ENCODE peak calls at places on chromosomes 6 and 20, in six cellular contexts. X, J, K, M, F and B are unnamed samples.

GRCh38 chr6:152233547-152234320 is 403.4 kb downstream of the SYNE1 start:
- DNase-seq in M (no peak), K (no peak), F (no peak), J (no peak), X (peak; percentile 30), B (no peak)

GRCh38 chr20:35207950-35208611 is 18.4 kb upstream of the MMP24 start:
- DNase-seq in M (peak; percentile 87), J (peak; percentile 93), X (peak; percentile 78), K (peak; percentile 84), F (peak; percentile 95), B (peak; percentile 88)

GRCh38 chr6:149082320-149082719 is 235.2 kb upstream of the TAB2 start:
- DNase-seq in K (peak; percentile 80), X (peak; percentile 84), F (peak; percentile 95), J (peak; percentile 80), M (peak; percentile 86), B (peak; percentile 50)

GRCh38 chr6:55882731-55883595 is 7.6 kb upstream of the BMP5 start:
- DNase-seq in M (peak; percentile 94), K (peak; percentile 87), F (peak; percentile 72), J (no peak), X (no peak), B (peak; percentile 86)

GRCh38 chr6:42963855-42964605 is 3.5 kb downstream of the GNMT start:
- DNase-seq in X (peak; percentile 39), J (no peak), M (peak; percentile 45), F (no peak), K (peak; percentile 61), B (peak; percentile 38)

GRCh38 chr6:139367810-139368321 is 6.6 kb downstream of the CITED2 start:
- DNase-seq in F (no peak), K (no peak), X (no peak), M (peak; percentile 23), J (no peak), B (no peak)

GRCh38 chr6:155782320-155782730 is 326.7 kb upstream of the NOX3 start:
- DNase-seq in M (peak; percentile 96), F (no peak), K (peak; percentile 29), J (no peak), X (no peak), B (peak; percentile 72)

GRCh38 chr6:100724696-100725095 is 156.4 kb downstream of the ASCC3 start:
- DNase-seq in J (no peak), X (no peak), F (no peak), M (no peak), K (no peak), B (no peak)

GRCh38 chr20:31712112-31712553 is 10.5 kb downstream of the BCL2L1 start:
- DNase-seq in J (no peak), M (no peak), X (no peak), K (no peak), F (peak; percentile 82), B (no peak)

GRCh38 chr6:134363323-134364039 is 45.6 kb upstream of the SGK1 start:
- DNase-seq in X (no peak), K (peak; percentile 94), M (peak; percentile 76), F (peak; percentile 69), J (no peak), B (peak; percentile 86)

GRCh38 chr6:135423649-135424128 is 73.9 kb downstream of the AHI1 start:
- DNase-seq in M (peak; percentile 69), F (no peak), K (peak; percentile 56), J (no peak), X (no peak), B (peak; percentile 69)

GRCh38 chr20:59163641-59164530 is at the start of gene ZNF831:
- DNase-seq in J (no peak), X (no peak), K (no peak), F (no peak), M (no peak), B (no peak)

GRCh38 chr20:37362231-37362792 is 16.4 kb downstream of the SRC start:
- DNase-seq in J (no peak), M (no peak), K (no peak), F (no peak), X (no peak), B (no peak)

GRCh38 chr20:58028123-58028522 is 200.3 kb downstream of the ANKRD60 start:
- DNase-seq in K (no peak), X (no peak), F (peak; percentile 45), J (no peak), M (no peak), B (no peak)
- TF ChIP-seq CTCF in K (peak; percentile 10), X (no peak), F (no peak), J (no peak), M (no peak), B (peak; percentile 3)

GRCh38 chr6:7086488-7086887 is 21.3 kb upstream of the RREB1 start:
- DNase-seq in X (peak; percentile 47), M (peak; percentile 39), J (no peak), F (peak; percentile 60), K (peak; percentile 55), B (peak; percentile 36)
- H3K4me3 ChIP-seq in X (peak overlapping the region; percentile 34), M (peak overlapping the region; percentile 45), J (peak overlapping the region; percentile 20), F (peak overlapping the region; percentile 33), K (peak overlapping the region; percentile 40), B (peak overlapping the region; percentile 47)

GRCh38 chr6:5582758-5583157 is 321.4 kb downstream of the FARS2 start:
- DNase-seq in F (no peak), J (no peak), K (peak; percentile 23), X (no peak), M (no peak), B (peak; percentile 14)
- TF ChIP-seq CTCF in F (no peak), J (no peak), K (peak; percentile 27), X (no peak), M (no peak), B (no peak)

GRCh38 chr6:16725145-16725864 is 36.0 kb downstream of the ATXN1 start:
- DNase-seq in J (no peak), M (peak; percentile 81), X (no peak), K (peak; percentile 82), F (no peak), B (peak; percentile 77)
- H3K4me3 ChIP-seq in J (no peak overlapping the region), M (peak overlapping the region; percentile 26), X (no peak overlapping the region), K (no peak overlapping the region), F (peak overlapping the region; percentile 12), B (peak overlapping the region; percentile 45)

DNA sequence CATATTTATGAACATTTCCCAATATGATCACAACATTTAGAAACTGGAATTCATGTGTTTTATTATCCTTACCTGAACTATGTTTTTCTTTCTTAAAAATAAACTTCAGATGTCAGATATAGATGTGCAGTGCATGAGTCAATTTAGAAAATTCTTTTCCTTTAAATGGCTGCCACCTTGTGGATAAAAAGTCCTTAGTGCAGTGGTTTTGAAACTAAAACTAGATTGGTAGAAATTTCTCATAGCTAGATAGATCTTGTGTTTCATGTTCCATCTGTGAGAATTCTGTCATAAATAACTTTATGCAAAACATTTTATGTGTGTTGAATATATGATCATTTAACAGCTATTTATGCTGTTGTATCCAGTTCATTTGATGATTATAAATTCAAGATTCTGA is 134.9 kb downstream of the KLHL32 start:
- DNase-seq in K (peak; percentile 53), F (no peak), J (no peak), M (peak; percentile 62), X (no peak), B (peak; percentile 47)
- TF ChIP-seq CTCF in K (peak; percentile 56), F (peak; percentile 62), J (peak; percentile 64), M (peak; percentile 53), X (peak; percentile 71), B (peak; percentile 45)

DNA sequence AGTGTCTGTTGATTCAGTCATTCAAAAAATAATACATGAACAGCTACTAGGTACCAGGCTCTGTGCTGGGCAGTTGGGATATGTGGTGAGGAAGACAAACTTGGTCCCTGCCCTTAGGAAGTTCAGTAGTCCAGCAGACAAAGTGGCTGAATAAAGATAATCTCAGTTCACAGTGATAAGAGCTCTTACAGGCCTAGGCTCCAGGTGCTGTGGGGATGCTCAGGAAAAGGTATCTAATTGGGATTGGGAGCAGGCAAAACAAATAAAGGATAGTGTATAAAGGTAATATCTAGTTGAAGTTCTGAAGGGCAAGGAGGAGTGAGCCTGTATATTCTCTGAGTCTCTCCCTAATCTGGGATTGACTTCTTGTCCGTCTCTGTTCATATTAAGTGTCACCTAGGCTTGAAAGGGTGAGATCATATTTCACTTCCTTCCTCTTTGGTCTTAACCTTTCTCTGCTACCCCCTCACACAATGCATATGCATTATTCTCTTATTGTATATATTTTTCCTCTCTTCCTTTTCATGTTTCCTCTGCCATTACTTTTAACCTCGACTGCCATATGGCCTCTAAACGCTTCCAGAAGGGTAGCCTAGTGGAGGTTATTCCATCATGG is 13.5 kb downstream of the PTPN1 start:
- DNase-seq in J (no peak), M (no peak), K (no peak), F (no peak), X (no peak), B (no peak)
- H3K4me3 ChIP-seq in J (no peak overlapping the region), M (no peak overlapping the region), K (no peak overlapping the region), F (no peak overlapping the region), X (no peak overlapping the region), B (no peak overlapping the region)

DNA sequence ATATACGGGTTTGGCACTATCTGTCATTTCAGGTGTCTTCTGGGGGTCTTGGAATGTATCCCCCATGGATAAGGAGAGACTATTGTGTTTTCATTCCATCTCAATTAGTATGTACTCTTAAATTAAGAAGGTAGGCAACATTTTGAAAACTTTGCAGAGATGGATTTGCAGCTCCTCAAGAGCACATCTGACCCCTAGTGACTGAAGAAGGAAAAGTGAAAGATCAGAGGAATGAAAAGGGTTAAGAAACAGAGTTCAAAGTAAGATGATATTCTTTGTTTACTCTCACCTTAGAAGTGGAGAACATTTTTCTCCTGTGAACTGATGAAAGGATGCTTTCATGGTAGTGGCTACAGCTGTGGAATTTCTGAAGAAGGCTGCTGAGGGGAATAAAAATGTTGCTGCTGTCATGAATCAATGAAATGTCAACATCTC is 41.5 kb downstream of the SH3BGRL2 start:
- DNase-seq in X (no peak), K (peak; percentile 49), J (no peak), F (no peak), M (peak; percentile 40), B (peak; percentile 64)
- TF ChIP-seq CTCF in X (no peak), K (peak; percentile 59), J (peak; percentile 34), F (peak; percentile 30), M (peak; percentile 56), B (peak; percentile 57)